ENCODE peak calls at places on chromosomes 11 and 22, in six cellular contexts. V is adrenal gland, D is fibroblast of lung, S is psoas muscle, L is mesendoderm, B is Caco-2. K is an unnamed sample. For H3K4me1, the result is how much of the 10 kb centered on the place peaks cover.

GRCh38 chr11:34605481-34606325 is 15.2 kb upstream of the EHF start:
- DNase-seq in V (no peak), D (no peak), S (no peak), L (no peak), B (no peak), K (no peak)

GRCh38 chr11:6248248-6248647 is 9.4 kb downstream of the CNGA4 start:
- DNase-seq in V (no peak), D (peak), S (no peak), L (no peak), B (no peak), K (no peak)

GRCh38 chr11:7977251-7977917 is 9.8 kb upstream of the EIF3F start:
- DNase-seq in V (no peak), D (peak), S (no peak), L (peak), B (no peak), K (no peak)

GRCh38 chr11:112878228-112878627 is 83.0 kb upstream of the NCAM1 start:
- DNase-seq in V (no peak), D (no peak), S (no peak), L (no peak), B (no peak), K (no peak)

GRCh38 chr11:59247535-59248227 is 35.0 kb upstream of the MPEG1 start:
- DNase-seq in V (peak), D (peak), S (peak), L (no peak), B (no peak), K (no peak)

GRCh38 chr22:43151251-43152000 is at the start of gene TSPO:
- DNase-seq in V (peak), D (peak), S (peak), L (peak), B (no peak), K (peak)

GRCh38 chr11:35272391-35272821 is 133.4 kb downstream of the CD44 start:
- DNase-seq in V (no peak), D (no peak), S (no peak), L (no peak), B (no peak), K (no peak)

GRCh38 chr11:6663794-6664478 is 8.3 kb upstream of the DCHS1 start:
- DNase-seq in V (no peak), D (no peak), S (no peak), L (no peak), B (no peak), K (no peak)

GRCh38 chr11:71086687-71087258 is 165.6 kb downstream of the SHANK2 start:
- DNase-seq in V (peak), D (peak), S (no peak), L (peak), B (peak), K (no peak)

GRCh38 chr11:100827934-100828661 is 141.0 kb downstream of the ARHGAP42 start:
- DNase-seq in V (no peak), D (peak), S (no peak), L (peak), B (peak), K (no peak)

GRCh38 chr11:110088535-110089344 is 4.5 kb upstream of the ZC3H12C start:
- DNase-seq in V (no peak), D (no peak), S (no peak), L (no peak), B (no peak), K (no peak)
- H3K4me1 ChIP-seq in V (under half), D (under half), S (under half), L (under half), B (under half), K (under half)

GRCh38 chr11:3135491-3136440 is 29.3 kb downstream of the OSBPL5 start:
- DNase-seq in V (peak), D (no peak), S (peak), L (peak), B (no peak), K (peak)
- H3K4me1 ChIP-seq in V (under half), D (under half), S (under half), L (under half), B (under half), K (under half)

GRCh38 chr22:45672564-45673481 is 1.2 kb downstream of the ATXN10 start:
- DNase-seq in V (no peak), D (no peak), S (no peak), L (no peak), B (no peak), K (no peak)

GRCh38 chr22:45671051-45671782 is 417 bp upstream of the ATXN10 start:
- DNase-seq in V (peak), D (no peak), S (peak), L (peak), B (peak), K (no peak)

GRCh38 chr22:45676024-45676423 is 4.4 kb downstream of the ATXN10 start:
- DNase-seq in V (no peak), D (no peak), S (no peak), L (no peak), B (no peak), K (no peak)

GRCh38 chr22:45671783-45672563 is at the start of gene ATXN10:
- DNase-seq in V (peak), D (peak), S (peak), L (peak), B (no peak), K (peak)

GRCh38 chr22:45673482-45674175 is 2.0 kb downstream of the ATXN10 start:
- DNase-seq in V (no peak), D (no peak), S (no peak), L (no peak), B (no peak), K (no peak)
- H3K4me1 ChIP-seq in V (under half), D (under half), S (under half), L (under half), B (under half), K (under half)

GRCh38 chr11:58195939-58196338 is 7.1 kb downstream of the OR9Q2 start:
- DNase-seq in V (no peak), D (no peak), S (no peak), L (no peak), B (no peak), K (no peak)

GRCh38 chr11:58199271-58199670 is 4.7 kb downstream of the OR1S2 start:
- DNase-seq in V (no peak), D (no peak), S (no peak), L (no peak), B (no peak), K (no peak)

GRCh38 chr11:58192229-58192628 is 3.4 kb downstream of the OR9Q2 start:
- DNase-seq in V (no peak), D (no peak), S (no peak), L (no peak), B (peak), K (no peak)

GRCh38 chr11:58188770-58189169 is at the start of gene OR9Q2:
- DNase-seq in V (no peak), D (no peak), S (no peak), L (no peak), B (no peak), K (no peak)

DNA sequence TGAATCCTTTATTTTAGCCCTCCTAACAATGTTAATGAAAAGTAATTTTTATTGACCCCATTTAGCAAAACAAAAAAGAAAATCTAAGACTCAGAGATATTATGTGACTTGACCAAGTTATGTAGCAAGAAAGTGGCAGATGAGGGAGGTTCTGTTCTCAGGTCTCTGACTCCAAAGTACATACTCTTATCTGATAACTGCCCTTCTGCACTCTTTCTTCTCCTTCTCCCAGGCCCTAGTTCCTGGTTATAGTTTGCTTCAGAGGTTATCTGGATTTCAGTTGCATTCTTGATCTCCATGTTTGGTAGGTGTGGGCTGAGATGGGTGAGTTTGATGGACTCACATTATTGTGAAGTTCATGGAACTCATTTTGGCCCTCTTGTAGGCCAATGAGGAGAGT is 4.5 kb downstream of the OR9Q2 start:
- DNase-seq in V (no peak), D (no peak), S (no peak), L (no peak), B (peak), K (no peak)
- H3K4me1 ChIP-seq in V (under half), D (under half), S (under half), L (under half), B (under half), K (under half)

GRCh38 chr11:63611395-63611747 is 2.9 kb downstream of the PLAAT3 start:
- DNase-seq in V (no peak), D (no peak), S (no peak), L (no peak), B (no peak), K (no peak)
- H3K4me1 ChIP-seq in V (half or more), D (under half), S (under half), L (under half), B (under half), K (half or more)

GRCh38 chr11:102151784-102152525 is 41.7 kb downstream of the YAP1 start:
- DNase-seq in V (no peak), D (no peak), S (no peak), L (no peak), B (no peak), K (no peak)

GRCh38 chr11:102154806-102155205 is 44.6 kb downstream of the YAP1 start:
- DNase-seq in V (no peak), D (peak), S (no peak), L (no peak), B (no peak), K (no peak)

GRCh38 chr11:102157219-102157618 is 47.0 kb downstream of the YAP1 start:
- DNase-seq in V (peak), D (peak), S (peak), L (no peak), B (no peak), K (peak)

GRCh38 chr11:102155676-102156075 is 45.4 kb downstream of the YAP1 start:
- DNase-seq in V (no peak), D (peak), S (no peak), L (no peak), B (no peak), K (no peak)

DNA sequence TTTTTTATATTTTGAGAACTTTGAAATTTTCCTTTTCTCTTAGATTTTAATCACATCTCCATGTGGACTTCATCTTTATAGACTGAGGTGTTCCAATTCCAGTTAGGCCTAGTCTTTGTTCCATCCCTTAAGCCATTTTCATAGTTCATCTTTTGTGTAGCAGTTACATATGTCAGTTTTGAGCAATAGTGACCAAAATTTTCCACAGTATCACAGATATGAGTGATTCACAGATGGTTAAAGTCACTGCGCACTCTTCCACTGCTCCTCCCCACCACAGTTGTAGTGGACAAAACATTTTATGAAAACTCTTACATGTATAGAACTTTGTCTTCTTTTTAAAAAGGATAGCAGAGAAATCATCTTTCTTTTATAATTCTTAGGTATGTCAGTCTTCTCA is 42.8 kb downstream of the YAP1 start:
- DNase-seq in V (no peak), D (no peak), S (no peak), L (no peak), B (no peak), K (no peak)
- H3K4me1 ChIP-seq in V (under half), D (under half), S (under half), L (under half), B (under half), K (under half)

GRCh38 chr22:19429950-19430889 is 1.3 kb downstream of the HIRA start:
- DNase-seq in V (peak), D (peak), S (peak), L (peak), B (no peak), K (peak)
- H3K4me1 ChIP-seq in V (under half), D (under half), S (under half), L (under half), B (under half), K (under half)

GRCh38 chr22:31227186-31227585 is 15.1 kb downstream of the LIMK2 start:
- DNase-seq in V (no peak), D (no peak), S (no peak), L (no peak), B (no peak), K (no peak)
- H3K4me1 ChIP-seq in V (half or more), D (under half), S (under half), L (under half), B (under half), K (under half)

K was measured in right lobe of liver.